ENCODE peak calls at places on chromosome 2, in nine cellular contexts. U is hepatocyte, T is heart right ventricle, A is GM12865, C is upper lobe of left lung, Q is osteocyte, W is stomach, S is AG04449, P is astrocyte of the cerebellum. O is an unnamed sample.

GRCh38 chr2:85926931-85927527 is 38.2 kb upstream of the ST3GAL5 start:
- DNase-seq in U (no peak), T (no peak), A (no peak), C (peak; percentile 28), Q (no peak), W (no peak), S (no peak), P (no peak), O (no peak)

GRCh38 chr2:187002242-187002641 is 153.3 kb upstream of the ZSWIM2 start:
- DNase-seq in U (no peak), T (no peak), A (no peak), C (peak; percentile 45), Q (peak; percentile 82), W (no peak), S (no peak), P (no peak), O (no peak)

GRCh38 chr2:218839430-218839829 is 7.8 kb upstream of the PRKAG3 start:
- DNase-seq in U (no peak), T (no peak), A (no peak), C (no peak), Q (no peak), W (no peak), S (peak; percentile 23), P (no peak), O (no peak)

GRCh38 chr2:163984991-163985390 is 249.2 kb upstream of the FIGN start:
- DNase-seq in U (no peak), T (no peak), A (no peak), C (no peak), Q (no peak), W (no peak), S (no peak), P (no peak), O (no peak)

GRCh38 chr2:212968284-212969081 is 182.9 kb downstream of the IKZF2 start:
- DNase-seq in U (no peak), T (no peak), A (peak; percentile 15), C (no peak), Q (no peak), W (no peak), S (no peak), P (no peak), O (no peak)

GRCh38 chr2:225070811-225071210 is 28.5 kb upstream of the DOCK10 start:
- DNase-seq in U (no peak), T (no peak), A (no peak), C (no peak), Q (no peak), W (no peak), S (no peak), P (no peak), O (no peak)

GRCh38 chr2:50711714-50712113 is 320.2 kb downstream of the NRXN1 start:
- DNase-seq in U (no peak), T (no peak), A (no peak), C (no peak), Q (no peak), W (no peak), S (no peak), P (no peak), O (no peak)

GRCh38 chr2:210994104-210994503 is 437.7 kb downstream of the CPS1 start:
- DNase-seq in U (no peak), T (no peak), A (no peak), C (no peak), Q (no peak), W (no peak), S (no peak), P (no peak), O (no peak)

GRCh38 chr2:19059076-19059475 is 299.3 kb downstream of the OSR1 start:
- DNase-seq in U (peak; percentile 31), T (no peak), A (no peak), C (no peak), Q (no peak), W (no peak), S (no peak), P (no peak), O (peak; percentile 56)

GRCh38 chr2:118989481-118989880 is 47.5 kb downstream of the MARCO start:
- DNase-seq in U (no peak), T (no peak), A (peak; percentile 48), C (no peak), Q (peak; percentile 51), W (peak; percentile 9), S (no peak), P (no peak), O (no peak)

GRCh38 chr2:27381577-27382181 is 1.1 kb upstream of the ZNF513 start:
- DNase-seq in U (no peak), T (no peak), A (no peak), C (no peak), Q (no peak), W (no peak), S (no peak), P (no peak), O (no peak)

GRCh38 chr2:237299897-237300296 is 114.1 kb downstream of the COL6A3 start:
- DNase-seq in U (no peak), T (no peak), A (no peak), C (no peak), Q (no peak), W (no peak), S (peak; percentile 98), P (peak; percentile 96), O (no peak)

GRCh38 chr2:72765997-72766609 is 59.7 kb downstream of the EXOC6B start:
- DNase-seq in U (no peak), T (no peak), A (no peak), C (no peak), Q (no peak), W (no peak), S (no peak), P (no peak), O (no peak)

GRCh38 chr2:241050624-241051577 is 51.2 kb downstream of the MTERF4 start:
- DNase-seq in U (no peak), T (peak; percentile 7), A (no peak), C (no peak), Q (no peak), W (no peak), S (no peak), P (no peak), O (no peak)

DNA sequence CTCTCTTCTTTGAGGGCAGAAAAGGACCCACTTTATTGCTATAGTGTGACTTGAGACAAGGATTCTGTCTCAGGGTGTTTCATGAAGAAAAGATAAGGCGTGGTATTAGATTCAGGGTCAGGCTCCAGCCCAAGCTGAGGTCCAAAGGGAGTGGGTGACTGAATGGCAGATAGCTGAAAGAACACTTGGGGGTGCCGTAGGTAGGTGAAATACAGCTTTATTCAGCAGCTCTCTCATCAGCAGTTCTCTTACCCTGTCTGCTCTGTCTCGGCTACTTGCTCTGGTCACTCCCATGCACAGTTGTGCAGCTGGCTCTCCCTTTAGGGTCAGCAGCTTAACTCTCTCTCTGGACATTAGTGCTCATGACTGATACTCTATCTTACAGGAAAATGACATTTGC is 379.9 kb downstream of the LPIN1 start:
- DNase-seq in U (no peak), T (no peak), A (no peak), C (no peak), Q (no peak), W (no peak), S (no peak), P (no peak), O (no peak)
- TF ChIP-seq CTCF in U (no peak), T (no peak), A (no peak), C (no peak), Q (no peak), W (no peak), S (no peak), P (no peak), O (no peak)

GRCh38 chr2:181891258-181891965 is at the start of gene ITPRID2:
- DNase-seq in U (peak; percentile 96), T (peak; percentile 90), A (peak; percentile 92), C (peak; percentile 97), Q (peak; percentile 94), W (peak; percentile 92), S (no peak), P (peak; percentile 68), O (peak; percentile 92)

GRCh38 chr2:181895788-181896187 is 4.3 kb downstream of the ITPRID2 start:
- DNase-seq in U (no peak), T (no peak), A (no peak), C (no peak), Q (no peak), W (no peak), S (no peak), P (no peak), O (no peak)

GRCh38 chr2:181892795-181893435 is 1.4 kb downstream of the ITPRID2 start:
- DNase-seq in U (no peak), T (no peak), A (no peak), C (no peak), Q (no peak), W (no peak), S (peak; percentile 28), P (peak; percentile 19), O (no peak)

GRCh38 chr2:181894381-181894780 is 2.9 kb downstream of the ITPRID2 start:
- DNase-seq in U (no peak), T (no peak), A (no peak), C (no peak), Q (no peak), W (no peak), S (no peak), P (no peak), O (no peak)

GRCh38 chr2:181891966-181892794 is 650 bp downstream of the ITPRID2 start:
- DNase-seq in U (peak; percentile 74), T (peak; percentile 82), A (peak; percentile 77), C (peak; percentile 94), Q (peak; percentile 86), W (peak; percentile 71), S (no peak), P (no peak), O (peak; percentile 62)
- TF ChIP-seq CTCF in U (peak; percentile 21), T (no peak), A (peak; percentile 38), C (no peak), Q (peak; percentile 16), W (no peak), S (peak; percentile 21), P (no peak), O (no peak)

GRCh38 chr2:162912787-162913186 is 74.2 kb upstream of the KCNH7 start:
- DNase-seq in U (no peak), T (no peak), A (no peak), C (no peak), Q (no peak), W (no peak), S (no peak), P (no peak), O (no peak)

GRCh38 chr2:162914161-162914560 is 75.6 kb upstream of the KCNH7 start:
- DNase-seq in U (no peak), T (no peak), A (no peak), C (no peak), Q (no peak), W (no peak), S (no peak), P (no peak), O (no peak)

DNA sequence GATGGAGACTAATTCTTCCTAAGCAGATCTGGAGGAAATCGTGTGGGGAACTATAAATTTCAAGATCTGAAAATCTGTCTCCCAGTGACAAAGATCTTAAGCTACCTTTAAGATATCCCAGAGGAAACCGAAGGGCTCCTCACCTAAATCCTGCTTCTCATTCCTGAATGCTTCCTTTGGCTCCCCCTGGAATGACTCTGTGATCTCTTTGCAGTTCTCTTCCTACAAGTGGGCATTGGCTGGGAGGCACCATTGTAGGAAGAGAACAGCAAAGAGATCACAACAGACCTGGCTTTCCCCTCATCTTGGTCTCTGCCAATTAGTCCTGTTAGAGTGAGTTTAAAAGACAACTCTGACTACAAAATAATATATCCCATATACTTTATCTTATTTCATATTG is 70.0 kb upstream of the KCNH7 start:
- DNase-seq in U (no peak), T (no peak), A (no peak), C (no peak), Q (no peak), W (no peak), S (no peak), P (no peak), O (no peak)
- TF ChIP-seq CTCF in U (no peak), T (no peak), A (no peak), C (no peak), Q (no peak), W (no peak), S (no peak), P (no peak), O (no peak)

GRCh38 chr2:78992451-78992806 is 33.1 kb upstream of the REG3G start:
- DNase-seq in U (peak; percentile 59), T (no peak), A (no peak), C (no peak), Q (no peak), W (no peak), S (no peak), P (no peak), O (no peak)
- TF ChIP-seq CTCF in U (peak; percentile 54), T (peak; percentile 13), A (peak; percentile 26), C (no peak), Q (peak; percentile 40), W (no peak), S (no peak), P (peak; percentile 57), O (no peak)

O was measured in Calu3.